ENCODE peak calls at places on chromosomes 3 and 15, in eight cellular contexts. A is activated T-cell treated with anti-CD3 and anti-CD28 coated beads for 1 hour; S is hippocampal formation; U is astrocyte of the spinal cord; Z is NCI-H187 treated with DMSO at 0.1 percent for 48 hours; T is T-helper 9 cell; C is stimulated activated CD4-positive, alpha-beta T cell treated with anti-CD3 and anti-CD28 coated beads, Interleukin-1b, Interleukin-23, amount 100 ng/mL, for 4 hours; X is CD4-positive, alpha-beta memory T cell. O is an unnamed sample.

GRCh38 chr3:79866162-79866561 is 98.4 kb upstream of the ROBO1 start:
- DNase-seq in S (no peak), Z (no peak), T (no peak), A (no peak), X (no peak), C (no peak), U (no peak), O (no peak)

GRCh38 chr3:136752327-136753111 is at the start of gene STAG1:
- DNase-seq in C (peak; percentile 99), Z (peak; percentile 87), A (peak; percentile 98), U (peak; percentile 99), X (peak; percentile 99), S (peak; percentile 98), T (peak; percentile 98), O (peak; percentile 99)

GRCh38 chr3:111531446-111531845 is 10.6 kb upstream of the CD96 start:
- DNase-seq in S (no peak), C (no peak), T (no peak), A (no peak), U (peak; percentile 47), X (no peak), Z (no peak), O (no peak)

GRCh38 chr3:117011687-117012250 is 302.2 kb downstream of the TUSC7 start:
- DNase-seq in C (no peak), S (no peak), Z (no peak), X (no peak), T (no peak), A (no peak), U (no peak), O (no peak)

GRCh38 chr15:52163321-52164190 is 27.6 kb downstream of the GNB5 start:
- DNase-seq in C (no peak), S (no peak), A (peak; percentile 20), T (peak; percentile 6), X (no peak), Z (no peak), U (no peak), O (no peak)

GRCh38 chr3:85342915-85343314 is 384.1 kb downstream of the CADM2 start:
- DNase-seq in X (no peak), Z (no peak), U (no peak), C (no peak), A (no peak), T (no peak), S (peak; percentile 32), O (no peak)

GRCh38 chr3:27905625-27906024 is 183.5 kb upstream of the EOMES start:
- DNase-seq in A (no peak), C (no peak), X (no peak), S (no peak), U (no peak), T (no peak), Z (no peak), O (no peak)

GRCh38 chr15:32870240-32871033 is 152.6 kb downstream of the GREM1 start:
- DNase-seq in Z (no peak), U (peak; percentile 98), X (no peak), A (no peak), T (no peak), C (no peak), S (no peak), O (no peak)

GRCh38 chr3:89522168-89522567 is 414.7 kb downstream of the EPHA3 start:
- DNase-seq in X (no peak), U (no peak), S (no peak), Z (no peak), C (no peak), A (no peak), T (no peak), O (no peak)

GRCh38 chr15:101266034-101266433 is 11.3 kb downstream of the SELENOS start:
- DNase-seq in S (no peak), A (no peak), Z (no peak), T (no peak), C (no peak), U (peak; percentile 81), X (no peak), O (no peak)

GRCh38 chr3:1183320-1184048 is 90.7 kb downstream of the CNTN6 start:
- DNase-seq in Z (no peak), A (no peak), U (peak; percentile 77), X (no peak), T (no peak), C (no peak), S (no peak), O (no peak)

GRCh38 chr15:99224815-99225214 is 24.6 kb downstream of the TTC23 start:
- DNase-seq in S (no peak), Z (no peak), X (no peak), U (no peak), A (no peak), T (no peak), C (no peak), O (no peak)

GRCh38 chr3:177830411-177830849 is 633.1 kb upstream of the TBL1XR1 start:
- DNase-seq in T (no peak), S (no peak), Z (peak; percentile 45), X (no peak), U (peak; percentile 78), C (no peak), A (no peak), O (no peak)

GRCh38 chr3:129627350-129628168 is 21.1 kb upstream of the PLXND1 start:
- DNase-seq in A (peak; percentile 44), U (peak; percentile 81), X (peak; percentile 69), Z (peak; percentile 55), T (peak; percentile 44), S (peak; percentile 78), C (peak; percentile 42), O (peak; percentile 44)

GRCh38 chr3:173043757-173044156 is 97.3 kb downstream of the SPATA16 start:
- DNase-seq in X (no peak), T (no peak), A (no peak), Z (no peak), U (no peak), S (no peak), C (no peak), O (no peak)

GRCh38 chr3:12959838-12960378 is 113.3 kb downstream of the IQSEC1 start:
- DNase-seq in S (peak; percentile 44), U (no peak), Z (no peak), A (no peak), C (no peak), X (no peak), T (no peak), O (no peak)

GRCh38 chr3:124699686-124700396 is 30.4 kb upstream of the UMPS start:
- DNase-seq in S (no peak), X (no peak), Z (no peak), A (no peak), T (no peak), C (no peak), U (no peak), O (no peak)

GRCh38 chr15:70258369-70259029 is 160.8 kb upstream of the TLE3 start:
- DNase-seq in X (peak; percentile 58), A (peak; percentile 37), C (peak; percentile 46), S (peak; percentile 34), T (peak; percentile 28), U (no peak), Z (no peak), O (peak; percentile 65)

GRCh38 chr3:12230406-12230805 is 58.5 kb upstream of the PPARG start:
- DNase-seq in T (no peak), U (no peak), X (no peak), C (no peak), S (no peak), A (no peak), Z (no peak), O (no peak)

GRCh38 chr3:116417151-116417550 is 28.1 kb downstream of the LSAMP start:
- DNase-seq in X (no peak), T (no peak), Z (no peak), S (no peak), A (no peak), C (no peak), U (no peak), O (no peak)

GRCh38 chr3:127304121-127304744 is 16.4 kb upstream of the PRR20G start:
- DNase-seq in A (no peak), C (no peak), U (no peak), Z (peak; percentile 84), X (no peak), T (no peak), S (no peak), O (no peak)

GRCh38 chr3:47444103-47444502 is 31.6 kb downstream of the SCAP start:
- DNase-seq in A (no peak), Z (no peak), T (no peak), U (no peak), X (no peak), S (no peak), C (no peak), O (no peak)

GRCh38 chr15:34610388-34610787 is 26.9 kb upstream of the GOLGA8B start:
- DNase-seq in T (no peak), X (peak; percentile 13), S (no peak), U (no peak), A (no peak), Z (no peak), C (no peak), O (no peak)

GRCh38 chr3:30180305-30181275 is 425.8 kb upstream of the TGFBR2 start:
- DNase-seq in Z (no peak), U (no peak), A (no peak), S (no peak), T (no peak), X (no peak), C (no peak), O (no peak)

GRCh38 chr3:141542989-141543388 is 56.2 kb downstream of the RASA2 start:
- DNase-seq in A (no peak), U (no peak), C (no peak), Z (no peak), X (no peak), T (no peak), S (no peak), O (no peak)

GRCh38 chr15:70955151-70955550 is 62.5 kb downstream of the LRRC49 start:
- DNase-seq in X (no peak), T (no peak), U (peak; percentile 8), Z (no peak), A (no peak), S (no peak), C (no peak), O (no peak)

O was measured in activated T-helper 2 cell treated with anti-CD3 and anti-CD28 coated beads, Interferon-gamma antibody, Interleukin-2, Interleukin-4, amounts not matched to agents 10 μg/mL and 5 μg/mL and 100 μg/mL, durations not matched to agents 14 hours and 24 hours and 36 hours.